ENCODE peak calls at places on chromosomes 5 and 9, in six cellular contexts. Z is mesenchymal stem cell; M is SJCRH30; W is brain microvascular endothelial cell; P is upper lobe of right lung; N is CD8-positive, alpha-beta memory T cell. U is an unnamed sample.

GRCh38 chr5:149211566-149211965 is 60.1 kb upstream of the AFAP1L1 start:
- DNase-seq in Z (peak; percentile 92), M (no peak), W (peak; percentile 80), P (no peak), N (no peak), U (no peak)

GRCh38 chr9:78130004-78130403 is 98.4 kb upstream of the GNAQ start:
- DNase-seq in Z (no peak), M (peak; percentile 52), W (peak; percentile 26), P (no peak), N (no peak), U (no peak)

GRCh38 chr5:123754903-123755302 is 242.9 kb downstream of the CSNK1G3 start:
- DNase-seq in Z (peak; percentile 30), M (no peak), W (peak; percentile 14), P (no peak), N (no peak), U (no peak)

GRCh38 chr5:17838506-17838905 is 204.2 kb downstream of the TAF11L14 start:
- DNase-seq in Z (no peak), M (no peak), W (peak; percentile 53), P (no peak), N (no peak), U (no peak)

GRCh38 chr9:37034320-37034937 is 361 bp upstream of the PAX5 start:
- DNase-seq in Z (no peak), M (no peak), W (no peak), P (no peak), N (no peak), U (no peak)

GRCh38 chr5:149363345-149363744 is 5.5 kb downstream of the PCYOX1L start:
- DNase-seq in Z (no peak), M (no peak), W (no peak), P (no peak), N (no peak), U (no peak)

GRCh38 chr5:177299711-177300110 is 3.8 kb downstream of the RAB24 start:
- DNase-seq in Z (no peak), M (no peak), W (no peak), P (no peak), N (no peak), U (no peak)

GRCh38 chr9:125436613-125437443 is 175.2 kb downstream of the GAPVD1 start:
- DNase-seq in Z (no peak), M (no peak), W (no peak), P (peak; percentile 55), N (no peak), U (no peak)

GRCh38 chr9:99105152-99106043 is 485 bp downstream of the TGFBR1 start:
- DNase-seq in Z (peak; percentile 83), M (peak; percentile 66), W (peak; percentile 71), P (peak; percentile 95), N (no peak), U (peak; percentile 26)

GRCh38 chr9:101858026-101858425 is 119.6 kb upstream of the GRIN3A start:
- DNase-seq in Z (no peak), M (no peak), W (no peak), P (no peak), N (no peak), U (no peak)

GRCh38 chr5:114782217-114782616 is 387.5 kb downstream of the TRIM36 start:
- DNase-seq in Z (no peak), M (no peak), W (no peak), P (no peak), N (no peak), U (no peak)

GRCh38 chr5:167633931-167634341 is 657.5 kb upstream of the WWC1 start:
- DNase-seq in Z (peak; percentile 87), M (no peak), W (peak; percentile 83), P (no peak), N (no peak), U (no peak)

GRCh38 chr9:99307846-99308245 is 85.8 kb downstream of the SEC61B start:
- DNase-seq in Z (peak; percentile 50), M (no peak), W (no peak), P (no peak), N (no peak), U (no peak)

GRCh38 chr5:11477786-11478185 is 426.5 kb downstream of the CTNND2 start:
- DNase-seq in Z (no peak), M (no peak), W (no peak), P (no peak), N (no peak), U (no peak)

GRCh38 chr5:37174928-37175327 is 74.2 kb downstream of the CPLANE1 start:
- DNase-seq in Z (no peak), M (no peak), W (no peak), P (no peak), N (no peak), U (no peak)
- H3K36me3 ChIP-seq in Z (peaks cover 99% of the 10 kb centered on the region), M (peaks cover 55% of the 10 kb centered on the region), W (peaks cover 16% of the 10 kb centered on the region), P (peaks cover 85% of the 10 kb centered on the region), N (no peaks in the 10 kb centered on the region), U (peaks cover 11% of the 10 kb centered on the region)

GRCh38 chr5:107889387-107889786 is 218.7 kb upstream of the EFNA5 start:
- DNase-seq in Z (peak; percentile 59), M (no peak), W (no peak), P (no peak), N (no peak), U (no peak)

GRCh38 chr5:107887587-107887986 is 216.8 kb upstream of the EFNA5 start:
- DNase-seq in Z (no peak), M (no peak), W (no peak), P (no peak), N (no peak), U (no peak)

GRCh38 chr5:107885601-107886000 is 214.9 kb upstream of the EFNA5 start:
- DNase-seq in Z (no peak), M (no peak), W (no peak), P (no peak), N (no peak), U (no peak)

GRCh38 chr5:107888541-107888940 is 217.8 kb upstream of the EFNA5 start:
- DNase-seq in Z (no peak), M (no peak), W (no peak), P (no peak), N (no peak), U (no peak)

GRCh38 chr5:107887181-107887580 is 216.4 kb upstream of the EFNA5 start:
- DNase-seq in Z (no peak), M (no peak), W (no peak), P (no peak), N (no peak), U (no peak)
- H3K36me3 ChIP-seq in Z (no peaks in the 10 kb centered on the region), M (no peaks in the 10 kb centered on the region), W (no peaks in the 10 kb centered on the region), P (no peaks in the 10 kb centered on the region), N (no peaks in the 10 kb centered on the region), U (no peaks in the 10 kb centered on the region)

GRCh38 chr9:89360465-89360864 is 42.2 kb downstream of the SECISBP2 start:
- DNase-seq in Z (no peak), M (no peak), W (no peak), P (no peak), N (no peak), U (no peak)
- H3K36me3 ChIP-seq in Z (peaks cover 72% of the 10 kb centered on the region), M (peaks cover 27% of the 10 kb centered on the region), W (peaks cover 50% of the 10 kb centered on the region), P (peaks cover 72% of the 10 kb centered on the region), N (peaks cover 75% of the 10 kb centered on the region), U (peaks cover 71% of the 10 kb centered on the region)

GRCh38 chr9:130104413-130105193 is 50.9 kb downstream of the GPR107 start:
- DNase-seq in Z (no peak), M (no peak), W (no peak), P (no peak), N (no peak), U (no peak)

GRCh38 chr9:130100681-130101080 is 47.0 kb downstream of the GPR107 start:
- DNase-seq in Z (no peak), M (no peak), W (no peak), P (no peak), N (no peak), U (no peak)

GRCh38 chr9:130106860-130107848 is 53.4 kb downstream of the GPR107 start:
- DNase-seq in Z (peak; percentile 79), M (peak; percentile 96), W (peak; percentile 81), P (peak; percentile 80), N (peak; percentile 69), U (peak; percentile 59)

GRCh38 chr9:130107955-130108354 is 54.2 kb downstream of the GPR107 start:
- DNase-seq in Z (no peak), M (no peak), W (no peak), P (no peak), N (no peak), U (no peak)

GRCh38 chr9:130101963-130102362 is 48.3 kb downstream of the GPR107 start:
- DNase-seq in Z (no peak), M (no peak), W (no peak), P (no peak), N (no peak), U (no peak)
- H3K36me3 ChIP-seq in Z (peaks cover 88% of the 10 kb centered on the region), M (peaks cover 54% of the 10 kb centered on the region), W (peaks cover 55% of the 10 kb centered on the region), P (peaks cover 93% of the 10 kb centered on the region), N (peaks cover 46% of the 10 kb centered on the region), U (peaks cover 67% of the 10 kb centered on the region)

GRCh38 chr5:9553561-9553960 is 7.7 kb upstream of the SEMA5A start:
- DNase-seq in Z (no peak), M (no peak), W (no peak), P (no peak), N (no peak), U (no peak)

GRCh38 chr5:9551567-9551966 is 5.7 kb upstream of the SEMA5A start:
- DNase-seq in Z (no peak), M (no peak), W (no peak), P (no peak), N (no peak), U (no peak)

GRCh38 chr5:9546973-9547947 is 1.4 kb upstream of the SEMA5A start:
- DNase-seq in Z (peak; percentile 74), M (no peak), W (peak; percentile 60), P (peak; percentile 70), N (no peak), U (no peak)

GRCh38 chr5:9545959-9546851 is at the start of gene SEMA5A:
- DNase-seq in Z (peak; percentile 79), M (no peak), W (peak; percentile 65), P (peak; percentile 90), N (no peak), U (no peak)

DNA sequence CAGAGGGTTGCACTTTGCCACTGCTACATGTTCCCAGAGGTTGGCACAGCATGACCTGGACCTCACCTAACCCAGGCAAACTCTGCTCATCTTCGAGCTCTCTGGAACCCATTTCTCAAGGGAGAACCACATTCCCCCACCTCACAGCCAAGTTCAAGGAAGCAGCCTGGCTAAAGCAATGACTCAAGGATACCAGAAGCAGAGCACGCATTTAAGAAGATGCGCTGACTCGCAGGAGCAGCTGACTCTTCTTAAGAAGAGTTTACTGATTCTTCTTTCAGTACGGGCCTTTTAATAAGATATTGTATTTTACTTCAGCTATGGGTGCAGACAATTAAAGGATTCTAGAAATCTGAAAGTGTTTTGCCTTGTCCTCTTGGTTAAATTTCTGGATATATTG is 4.1 kb upstream of the SEMA5A start:
- DNase-seq in Z (peak; percentile 52), M (no peak), W (peak; percentile 37), P (no peak), N (no peak), U (no peak)
- H3K36me3 ChIP-seq in Z (peaks cover 41% of the 10 kb centered on the region), M (no peaks in the 10 kb centered on the region), W (peaks cover 36% of the 10 kb centered on the region), P (peaks cover 8% of the 10 kb centered on the region), N (no peaks in the 10 kb centered on the region), U (no peaks in the 10 kb centered on the region)

GRCh38 chr5:95531491-95531890 is 23.3 kb downstream of the SKIC3 start:
- DNase-seq in Z (no peak), M (no peak), W (no peak), P (no peak), N (no peak), U (no peak)

GRCh38 chr5:95533106-95533505 is 21.7 kb downstream of the SKIC3 start:
- DNase-seq in Z (no peak), M (no peak), W (no peak), P (no peak), N (no peak), U (no peak)

GRCh38 chr5:95530441-95530840 is 24.3 kb downstream of the SKIC3 start:
- DNase-seq in Z (peak; percentile 84), M (no peak), W (peak; percentile 94), P (no peak), N (no peak), U (no peak)

GRCh38 chr5:95532415-95532814 is 22.4 kb downstream of the SKIC3 start:
- DNase-seq in Z (no peak), M (no peak), W (no peak), P (no peak), N (no peak), U (no peak)

GRCh38 chr5:95533761-95534160 is 21.0 kb downstream of the SKIC3 start:
- DNase-seq in Z (no peak), M (no peak), W (no peak), P (no peak), N (no peak), U (no peak)
- H3K36me3 ChIP-seq in Z (peaks cover 45% of the 10 kb centered on the region), M (peaks cover 41% of the 10 kb centered on the region), W (peaks cover 29% of the 10 kb centered on the region), P (peaks cover 51% of the 10 kb centered on the region), N (peaks cover 18% of the 10 kb centered on the region), U (peaks cover 38% of the 10 kb centered on the region)